ENCODE peak calls at places on chromosomes 4 and X, in five cellular contexts. V is fibroblast of lung, S is osteoblast, C is gastrocnemius medialis, D is T follicular helper cell. F is an unnamed sample.

GRCh38 chr4:33780952-33781655 is 2463.2 kb downstream of the ARAP2 start:
- DNase-seq in C (no peak), S (no peak), V (peak), D (no peak), F (no peak)

GRCh38 chrX:8724176-8724757 is 7.7 kb downstream of the ANOS1 start:
- DNase-seq in V (no peak), D (no peak), C (no peak), S (no peak), F (no peak)

GRCh38 chr4:150126880-150127236 is 48.6 kb downstream of the DCLK2 start:
- DNase-seq in V (peak), C (no peak), D (no peak), S (no peak), F (no peak)

GRCh38 chr4:168614316-168615057 is 117.6 kb downstream of the PALLD start:
- DNase-seq in C (no peak), V (no peak), D (no peak), S (no peak), F (no peak)

GRCh38 chr4:159105761-159106243 is 2.9 kb downstream of the RAPGEF2 start:
- DNase-seq in S (peak), C (no peak), D (no peak), V (peak), F (no peak)

GRCh38 chr4:150743564-150744342 is 161.8 kb downstream of the MAB21L2 start:
- DNase-seq in D (no peak), V (no peak), C (no peak), S (no peak), F (no peak)

GRCh38 chrX:154017766-154018517 is 1.8 kb downstream of the IRAK1 start:
- DNase-seq in V (no peak), S (peak), C (no peak), D (no peak), F (no peak)

GRCh38 chr4:110636677-110637407 is 14.0 kb upstream of the PITX2 start:
- DNase-seq in S (peak), D (no peak), V (no peak), C (peak), F (no peak)